ENCODE peak calls at places on chromosomes 11 and 22, in seven cellular contexts. Y is foreskin fibroblast, H is tibial artery, P is pancreas, I is transverse colon, C is WTC11, A is astrocyte of the cerebellum. F is an unnamed sample.

GRCh38 chr11:113313601-113314000 is 782 bp upstream of the TTC12 start:
- DNase-seq in C (no peak), I (no peak), P (no peak), A (no peak), Y (peak), H (no peak), F (no peak)

GRCh38 chr11:35387341-35387982 is 31.9 kb downstream of the SLC1A2 start:
- DNase-seq in A (peak), P (no peak), Y (no peak), C (no peak), I (no peak), H (no peak), F (no peak)

GRCh38 chr11:62854825-62855570 is 15.6 kb upstream of the WDR74 start:
- DNase-seq in Y (no peak), C (no peak), I (no peak), H (no peak), P (no peak), A (no peak), F (no peak)

GRCh38 chr22:49102367-49102766 is 725.3 kb downstream of the BRD1 start:
- DNase-seq in A (no peak), Y (no peak), I (no peak), P (no peak), C (no peak), H (no peak), F (no peak)

GRCh38 chr22:29480512-29481264 is 670 bp downstream of the NEFH start:
- DNase-seq in A (peak), C (peak), Y (peak), H (no peak), I (no peak), P (no peak), F (peak)

GRCh38 chr11:106457727-106458126 is 380.3 kb downstream of the AASDHPPT start:
- DNase-seq in P (no peak), I (no peak), C (no peak), H (no peak), A (no peak), Y (peak), F (no peak)

GRCh38 chr11:10564692-10565318 is 3.7 kb downstream of the LYVE1 start:
- DNase-seq in A (no peak), C (no peak), H (no peak), P (no peak), Y (peak), I (no peak), F (no peak)

GRCh38 chr22:38186429-38186828 is 4.8 kb upstream of the PLA2G6 start:
- DNase-seq in H (no peak), A (no peak), Y (peak), I (no peak), C (no peak), P (no peak), F (no peak)

GRCh38 chr22:32676196-32676595 is 125.3 kb upstream of the TIMP3 start:
- DNase-seq in I (no peak), P (peak), C (no peak), H (no peak), A (no peak), Y (no peak), F (no peak)

GRCh38 chr11:9017773-9018172 is 14.0 kb upstream of the NRIP3 start:
- DNase-seq in A (no peak), Y (peak), C (no peak), P (peak), I (peak), H (peak), F (no peak)

GRCh38 chr11:117197516-117198456 is 1.4 kb upstream of the TAGLN start:
- DNase-seq in Y (no peak), I (peak), A (no peak), C (peak), H (peak), P (no peak), F (peak)

GRCh38 chr11:134592391-134592990 is 180.4 kb upstream of the B3GAT1 start:
- DNase-seq in Y (no peak), I (peak), P (no peak), C (peak), A (no peak), H (no peak), F (peak)

GRCh38 chr22:17726561-17727243 is 47.6 kb downstream of the BID start:
- DNase-seq in Y (peak), A (no peak), I (no peak), H (no peak), C (no peak), P (no peak), F (no peak)

GRCh38 chr11:35059040-35059439 is 79.9 kb upstream of the CD44 start:
- DNase-seq in I (no peak), A (no peak), H (no peak), P (no peak), C (no peak), Y (no peak), F (no peak)

GRCh38 chr11:17601206-17602075 is 54.4 kb downstream of the OTOG start:
- DNase-seq in Y (no peak), A (no peak), I (no peak), P (no peak), C (no peak), H (no peak), F (no peak)

GRCh38 chr11:37390566-37390965 is 792.5 kb upstream of the RAG2 start:
- DNase-seq in C (no peak), A (no peak), P (no peak), I (no peak), H (no peak), Y (no peak), F (no peak)

GRCh38 chr22:45897736-45898135 is 79.2 kb downstream of the WNT7B start:
- DNase-seq in A (no peak), P (no peak), Y (no peak), C (no peak), I (no peak), H (no peak), F (no peak)

GRCh38 chr22:22710719-22711531 is 66.5 kb downstream of the GGTLC2 start:
- DNase-seq in Y (peak), A (no peak), I (peak), H (peak), C (peak), P (peak), F (peak)

GRCh38 chr11:113398669-113399430 is 11.3 kb downstream of the ANKK1 start:
- DNase-seq in Y (no peak), P (no peak), A (no peak), C (no peak), H (no peak), I (no peak), F (no peak)

GRCh38 chr11:120134931-120135228 is 3.0 kb downstream of the TRIM29 start:
- DNase-seq in A (no peak), H (peak), P (no peak), I (peak), Y (no peak), C (no peak), F (peak)

GRCh38 chr11:2768471-2769408 is 68.9 kb upstream of the KCNQ1OT1 start:
- DNase-seq in P (peak), I (no peak), C (no peak), H (no peak), Y (peak), A (no peak), F (peak)

GRCh38 chr11:28649922-28650321 is 541.7 kb downstream of the METTL15 start:
- DNase-seq in A (no peak), H (no peak), I (no peak), Y (peak), C (no peak), P (no peak), F (no peak)
- TF ChIP-seq CTCF in A (no peak), H (no peak), I (no peak), Y (no peak), C (no peak), P (no peak), F (no peak)

GRCh38 chr11:33540946-33541915 is 159.4 kb downstream of the C11orf91 start:
- DNase-seq in Y (no peak), C (no peak), I (no peak), P (no peak), H (no peak), A (no peak), F (no peak)

GRCh38 chr11:33544593-33545373 is 155.8 kb downstream of the C11orf91 start:
- DNase-seq in C (no peak), I (no peak), H (no peak), P (no peak), A (no peak), Y (peak), F (no peak)

GRCh38 chr11:33543823-33544222 is 156.8 kb downstream of the C11orf91 start:
- DNase-seq in P (no peak), Y (peak), H (no peak), C (no peak), I (no peak), A (no peak), F (no peak)

GRCh38 chr11:33545941-33546340 is 154.7 kb downstream of the C11orf91 start:
- DNase-seq in C (no peak), P (no peak), Y (peak), A (no peak), H (no peak), I (no peak), F (no peak)

DNA sequence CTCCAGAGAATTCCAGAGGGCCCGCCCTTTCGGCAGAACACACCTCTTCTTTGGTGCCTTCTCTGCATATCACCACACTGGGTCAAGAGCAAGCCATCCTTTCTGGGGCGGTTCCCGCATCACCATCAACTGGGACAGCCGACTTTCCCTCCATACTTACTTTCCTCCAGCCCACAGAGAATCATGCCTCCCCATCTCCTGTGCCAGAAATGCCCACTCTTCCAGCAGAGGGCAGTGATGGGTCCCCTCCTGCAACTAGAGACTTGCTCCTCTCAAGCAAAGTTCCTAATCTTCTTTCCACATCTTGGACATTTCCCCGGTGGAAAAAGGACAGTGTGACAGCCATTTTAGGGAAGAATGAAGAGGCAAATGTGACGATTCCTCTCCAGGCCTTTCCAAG is 157.7 kb downstream of the C11orf91 start:
- DNase-seq in I (peak), A (no peak), H (peak), C (peak), P (peak), Y (peak), F (peak)
- TF ChIP-seq CTCF in I (peak), A (peak), H (peak), C (peak), P (peak), Y (peak), F (peak)

GRCh38 chr11:1055109-1055703 is 18.7 kb upstream of the MUC6 start:
- DNase-seq in H (no peak), C (no peak), Y (no peak), A (no peak), P (no peak), I (no peak), F (no peak)
- TF ChIP-seq CTCF in H (no peak), C (no peak), Y (no peak), A (no peak), P (no peak), I (no peak), F (no peak)

GRCh38 chr22:19723165-19723989 is at the start of gene GP1BB:
- DNase-seq in H (no peak), I (peak), A (no peak), Y (no peak), P (peak), C (peak), F (peak)

GRCh38 chr22:19722175-19722914 is 994 bp upstream of the GP1BB start:
- DNase-seq in A (no peak), P (no peak), Y (no peak), I (no peak), C (peak), H (no peak), F (no peak)

GRCh38 chr22:19722915-19723164 is 499 bp upstream of the GP1BB start:
- DNase-seq in P (no peak), C (no peak), H (no peak), Y (no peak), I (no peak), A (no peak), F (no peak)

GRCh38 chr22:19724927-19725661 is 1.8 kb downstream of the GP1BB start:
- DNase-seq in I (no peak), A (no peak), P (no peak), H (no peak), Y (no peak), C (no peak), F (no peak)

DNA sequence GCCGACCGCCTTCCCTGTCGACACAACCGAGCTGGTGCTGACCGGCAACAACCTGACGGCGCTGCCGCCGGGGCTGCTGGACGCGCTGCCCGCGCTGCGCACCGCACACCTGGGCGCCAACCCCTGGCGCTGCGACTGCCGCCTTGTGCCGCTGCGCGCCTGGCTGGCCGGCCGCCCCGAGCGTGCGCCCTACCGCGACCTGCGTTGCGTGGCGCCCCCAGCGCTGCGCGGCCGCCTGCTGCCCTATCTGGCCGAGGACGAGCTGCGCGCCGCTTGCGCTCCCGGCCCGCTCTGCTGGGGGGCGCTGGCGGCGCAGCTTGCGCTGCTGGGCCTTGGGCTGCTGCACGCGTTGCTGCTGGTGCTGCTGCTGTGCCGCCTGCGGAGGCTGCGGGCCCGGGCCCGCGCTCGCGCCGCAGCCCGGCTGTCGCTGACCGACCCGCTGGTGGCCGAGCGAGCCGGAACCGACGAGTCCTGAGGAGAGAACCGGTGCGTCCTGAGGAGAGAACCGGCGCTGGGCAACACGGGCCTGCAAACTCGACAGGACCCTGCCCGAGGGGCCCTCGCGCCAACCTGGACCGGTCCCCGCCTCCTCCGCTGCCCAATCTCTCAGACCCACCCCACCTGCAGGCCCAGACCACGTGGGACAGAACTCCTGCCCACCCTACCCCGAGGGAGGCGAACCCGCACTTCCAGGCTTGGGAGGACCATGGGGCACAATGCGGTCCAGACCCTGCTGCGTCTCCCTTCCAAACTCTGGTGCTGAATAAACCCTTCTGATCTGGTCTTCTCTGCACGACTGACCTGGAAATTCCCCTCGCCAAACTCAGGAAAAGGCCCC is 870 bp downstream of the GP1BB start:
- DNase-seq in I (no peak), H (no peak), P (peak), Y (no peak), A (no peak), C (peak), F (peak)
- TF ChIP-seq CTCF in I (no peak), H (no peak), P (no peak), Y (no peak), A (no peak), C (peak), F (peak)

DNA sequence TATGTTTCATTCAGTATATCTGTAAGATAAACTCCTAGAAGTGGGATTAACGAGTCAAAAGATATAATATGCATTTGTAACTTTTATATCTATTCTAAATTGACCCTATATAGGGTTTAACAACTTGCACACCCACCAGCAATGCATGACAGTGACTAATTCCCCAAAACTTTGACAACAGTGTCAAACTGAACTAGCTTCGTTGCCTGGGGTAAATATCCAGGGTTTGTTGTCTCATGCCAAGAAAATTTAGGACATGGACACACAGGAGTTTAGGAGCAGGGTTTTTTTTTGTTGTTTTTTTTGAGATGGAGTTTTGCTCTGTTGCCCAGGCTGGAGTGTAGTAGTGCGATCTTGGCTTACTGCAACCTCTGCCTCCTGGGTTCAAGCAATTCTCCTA is 5.1 kb downstream of the SNU13 start:
- DNase-seq in A (no peak), H (no peak), C (no peak), P (no peak), I (no peak), Y (peak), F (no peak)
- TF ChIP-seq CTCF in A (no peak), H (no peak), C (no peak), P (no peak), I (no peak), Y (no peak), F (no peak)

GRCh38 chr11:4202749-4203148 is 108.2 kb downstream of the RRM1 start:
- DNase-seq in Y (no peak), I (no peak), A (no peak), C (no peak), P (no peak), H (no peak), F (no peak)

GRCh38 chr11:4203603-4204360 is 109.2 kb downstream of the RRM1 start:
- DNase-seq in P (no peak), I (no peak), H (no peak), Y (no peak), A (no peak), C (no peak), F (no peak)
- TF ChIP-seq CTCF in P (no peak), I (no peak), H (no peak), Y (no peak), A (no peak), C (peak), F (no peak)

DNA sequence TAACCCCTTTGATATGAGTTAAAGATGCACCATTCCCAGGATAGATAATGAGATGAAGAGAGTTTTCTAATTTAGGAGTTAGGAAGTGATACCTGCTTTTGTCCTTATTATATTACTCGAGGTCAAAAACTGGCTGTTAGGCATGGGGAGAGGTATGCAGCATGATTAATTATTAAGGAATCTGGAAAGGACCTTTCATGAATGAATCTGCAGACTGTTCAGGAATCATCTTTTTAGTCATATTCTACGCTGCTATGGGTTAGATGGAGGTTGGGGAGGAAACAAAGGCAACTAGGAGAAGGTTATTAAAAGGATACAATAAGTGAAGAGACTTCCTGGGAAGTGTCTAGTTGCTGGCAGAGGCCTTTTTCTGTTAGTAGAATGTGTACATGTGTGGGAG is 492.4 kb upstream of the CCDC90B start:
- DNase-seq in P (no peak), C (no peak), H (no peak), A (no peak), I (no peak), Y (no peak), F (no peak)
- TF ChIP-seq CTCF in P (no peak), C (no peak), H (no peak), A (no peak), I (no peak), Y (no peak), F (no peak)

F was measured in endothelial cell.